ENCODE peak calls at places on chromosomes 16 and 17, in four cellular contexts. E is esophagus squamous epithelium, X is lower leg skin, A is cardiac fibroblast. U is an unnamed sample.
A peak's percentile ranks its signal among the peaks of the same experiment; 100 is the strongest.

GRCh38 chr16:1926223-1926718 is 8.1 kb upstream of the HS3ST6 start:
- DNase-seq in A (no peak), X (no peak), E (no peak), U (no peak)

GRCh38 chr16:47979783-47980182 is 176.0 kb downstream of the ABCC12 start:
- DNase-seq in X (no peak), A (no peak), E (no peak), U (no peak)

GRCh38 chr16:88856122-88856827 is 472 bp downstream of the GALNS start:
- DNase-seq in E (no peak), A (no peak), X (no peak), U (no peak)

GRCh38 chr17:75853410-75853809 is 1.7 kb downstream of the WBP2 start:
- DNase-seq in X (no peak), A (peak; percentile 49), E (no peak), U (no peak)

GRCh38 chr17:37792787-37793186 is 47.9 kb upstream of the HNF1B start:
- DNase-seq in E (no peak), A (no peak), X (no peak), U (no peak)

GRCh38 chr17:16418684-16419066 is 3.3 kb downstream of the TRPV2 start:
- DNase-seq in E (no peak), X (no peak), A (no peak), U (no peak)

GRCh38 chr16:72064361-72064894 is 1.4 kb downstream of the HPR start:
- DNase-seq in X (no peak), E (no peak), A (no peak), U (no peak)

GRCh38 chr17:28645576-28645939 is 600 bp upstream of the BLTP2 start:
- DNase-seq in X (no peak), E (no peak), A (no peak), U (no peak)

GRCh38 chr16:31168848-31169247 is 11.1 kb upstream of the FUS start:
- DNase-seq in A (no peak), X (no peak), E (no peak), U (no peak)

GRCh38 chr16:14364386-14365199 is 265.5 kb downstream of the PARN start:
- DNase-seq in E (no peak), X (no peak), A (peak; percentile 35), U (no peak)

GRCh38 chr17:32341141-32341856 is 674 bp downstream of the C17orf75 start:
- DNase-seq in X (no peak), A (no peak), E (no peak), U (no peak)

GRCh38 chr16:10226672-10227306 is 44.6 kb upstream of the GRIN2A start:
- DNase-seq in A (no peak), E (no peak), X (no peak), U (no peak)

GRCh38 chr17:61766520-61766919 is 96.8 kb downstream of the BRIP1 start:
- DNase-seq in E (no peak), A (no peak), X (no peak), U (no peak)

GRCh38 chr17:42608692-42609181 is 437 bp downstream of the RETREG3 start:
- DNase-seq in E (peak; percentile 64), A (peak; percentile 5), X (no peak), U (no peak)

GRCh38 chr17:57916925-57917858 is 38.0 kb downstream of the CUEDC1 start:
- DNase-seq in A (no peak), E (no peak), X (no peak), U (no peak)

GRCh38 chr17:66330646-66331037 is 28.2 kb downstream of the PRKCA start:
- DNase-seq in X (no peak), A (no peak), E (no peak), U (no peak)

GRCh38 chr17:55289978-55290377 is 25.2 kb downstream of the HLF start:
- DNase-seq in X (no peak), A (no peak), E (no peak), U (no peak)

GRCh38 chr16:29192329-29193247 is 207.7 kb downstream of the LAT start:
- DNase-seq in X (no peak), A (no peak), E (no peak), U (no peak)

GRCh38 chr16:83956336-83957289 is 3.6 kb downstream of the OSGIN1 start:
- DNase-seq in X (peak; percentile 70), E (no peak), A (peak; percentile 83), U (peak; percentile 44)

GRCh38 chr17:45073414-45074070 is 12.4 kb downstream of the NMT1 start:
- DNase-seq in A (peak; percentile 92), E (no peak), X (peak; percentile 30), U (peak; percentile 95)

GRCh38 chr17:28467456-28468025 is 5.9 kb upstream of the SLC13A2 start:
- DNase-seq in X (no peak), A (peak; percentile 77), E (no peak), U (peak; percentile 24)

GRCh38 chr16:11410382-11411058 is 65.3 kb downstream of the RMI2 start:
- DNase-seq in A (peak; percentile 11), E (no peak), X (no peak), U (no peak)

GRCh38 chr16:73050115-73051099 is 2.5 kb upstream of the ZFHX3 start:
- DNase-seq in X (no peak), E (no peak), A (no peak), U (no peak)

GRCh38 chr17:57523926-57524634 is 221.0 kb downstream of the CCDC182 start:
- DNase-seq in X (no peak), E (no peak), A (peak; percentile 30), U (no peak)

GRCh38 chr17:63395075-63395815 is 50.9 kb downstream of the CYB561 start:
- DNase-seq in X (no peak), E (no peak), A (peak; percentile 79), U (peak; percentile 56)

GRCh38 chr16:83769397-83770008 is 38.3 kb upstream of the HSBP1 start:
- DNase-seq in E (no peak), X (no peak), A (no peak), U (no peak)

GRCh38 chr17:18257268-18257681 is 1.3 kb downstream of the FLII start:
- DNase-seq in X (no peak), A (no peak), E (no peak), U (no peak)

GRCh38 chr16:71358464-71359031 is at the start of gene CALB2:
- DNase-seq in X (peak; percentile 34), E (no peak), A (peak; percentile 64), U (no peak)

GRCh38 chr17:37841232-37841631 is 83.0 kb upstream of the TBC1D3K start:
- DNase-seq in E (no peak), A (no peak), X (no peak), U (no peak)

GRCh38 chr17:70780031-70780430 is 610.7 kb downstream of the KCNJ2 start:
- DNase-seq in X (no peak), A (peak; percentile 8), E (no peak), U (no peak)

GRCh38 chr17:17151962-17152361 is 54.2 kb downstream of the PLD6 start:
- DNase-seq in X (peak; percentile 82), A (peak; percentile 93), E (no peak), U (peak; percentile 84)

GRCh38 chr16:1174477-1175357 is 21.8 kb downstream of the CACNA1H start:
- DNase-seq in E (no peak), X (no peak), A (no peak), U (no peak)

GRCh38 chr17:50534979-50535326 is 2.4 kb downstream of the EPN3 start:
- DNase-seq in E (no peak), X (no peak), A (no peak), U (no peak)

GRCh38 chr16:16159662-16160061 is 63.6 kb downstream of the ABCC6 start:
- DNase-seq in A (no peak), X (no peak), E (no peak), U (no peak)

GRCh38 chr16:55035037-55035436 is 104.4 kb downstream of the IRX5 start:
- DNase-seq in E (no peak), X (no peak), A (no peak), U (no peak)

GRCh38 chr16:29926675-29927522 is 873 bp upstream of the KCTD13 start:
- DNase-seq in X (no peak), E (no peak), A (no peak), U (no peak)

GRCh38 chr17:79976451-79976850 is 59.2 kb downstream of the TBC1D16 start:
- DNase-seq in A (no peak), E (no peak), X (no peak), U (no peak)

GRCh38 chr16:26161461-26162180 is 469.9 kb downstream of the HS3ST4 start:
- DNase-seq in A (no peak), X (no peak), E (no peak), U (no peak)

GRCh38 chr16:57345021-57345420 is 13.6 kb upstream of the CCL22 start:
- DNase-seq in A (no peak), E (no peak), X (no peak), U (no peak)

GRCh38 chr17:42288985-42289862 is 926 bp downstream of the STAT5A start:
- DNase-seq in E (no peak), X (no peak), A (no peak), U (no peak)

GRCh38 chr17:7220593-7221280 is 999 bp downstream of the ACADVL start:
- DNase-seq in X (no peak), E (no peak), A (peak; percentile 76), U (no peak)
- TF ChIP-seq CTCF in X (no peak), E (peak; percentile 56), A (peak; percentile 53), U (peak; percentile 46)

GRCh38 chr17:6903516-6903915 is 72.0 kb upstream of the TEKT1 start:
- DNase-seq in A (no peak), E (no peak), X (no peak), U (no peak)
- TF ChIP-seq CTCF in A (no peak), E (no peak), X (no peak), U (no peak)

GRCh38 chr16:67104061-67104460 is 5.7 kb upstream of the PHAF1 start:
- DNase-seq in A (peak; percentile 49), E (no peak), X (no peak), U (no peak)
- TF ChIP-seq CTCF in A (peak; percentile 48), E (no peak), X (no peak), U (peak; percentile 28)

GRCh38 chr16:23267647-23268046 is 34.5 kb upstream of the SCNN1B start:
- DNase-seq in A (no peak), E (no peak), X (no peak), U (no peak)
- TF ChIP-seq CTCF in A (no peak), E (no peak), X (no peak), U (no peak)